ENCODE peak calls at places on chromosome 3, in nine cellular contexts. F, H, E, M, G, J, C, U and N are unnamed samples.

GRCh38 chr3:114624676-114625181 is 330.9 kb downstream of the TIGIT start:
- DNase-seq in F (no peak), H (peak; percentile 88), E (peak; percentile 44), M (peak; percentile 97), G (no peak), J (peak; percentile 99), C (peak; percentile 65), U (peak; percentile 99), N (no peak)

GRCh38 chr3:138408751-138409161 is 25.7 kb upstream of the ESYT3 start:
- DNase-seq in F (no peak), H (no peak), E (no peak), M (no peak), G (no peak), J (no peak), C (no peak), U (no peak), N (no peak)

GRCh38 chr3:112847692-112848091 is 1.0 kb upstream of the CD200R1L start:
- DNase-seq in F (no peak), H (no peak), E (no peak), M (no peak), G (no peak), J (no peak), C (no peak), U (no peak), N (no peak)

GRCh38 chr3:71243230-71243629 is 340.3 kb downstream of the FOXP1 start:
- DNase-seq in F (no peak), H (no peak), E (no peak), M (no peak), G (no peak), J (no peak), C (no peak), U (no peak), N (no peak)

GRCh38 chr3:194272221-194272620 is 78.9 kb downstream of the CPN2 start:
- DNase-seq in F (no peak), H (no peak), E (no peak), M (no peak), G (no peak), J (no peak), C (no peak), U (no peak), N (no peak)

GRCh38 chr3:53890726-53891499 is 746 bp downstream of the SELENOK start:
- DNase-seq in F (peak; percentile 28), H (no peak), E (no peak), M (no peak), G (no peak), J (no peak), C (no peak), U (peak; percentile 65), N (no peak)

GRCh38 chr3:182809523-182809922 is 16.2 kb downstream of the ATP11B start:
- DNase-seq in F (no peak), H (no peak), E (no peak), M (no peak), G (no peak), J (no peak), C (no peak), U (no peak), N (no peak)

GRCh38 chr3:4829031-4829394 is 150.2 kb upstream of the BHLHE40 start:
- DNase-seq in F (no peak), H (no peak), E (no peak), M (no peak), G (no peak), J (no peak), C (no peak), U (peak; percentile 43), N (no peak)

GRCh38 chr3:169496402-169496801 is 167.1 kb downstream of the MECOM start:
- DNase-seq in F (no peak), H (no peak), E (no peak), M (no peak), G (no peak), J (no peak), C (no peak), U (no peak), N (no peak)

GRCh38 chr3:19216669-19217337 is 68.5 kb downstream of the KCNH8 start:
- DNase-seq in F (no peak), H (no peak), E (peak; percentile 71), M (peak; percentile 46), G (no peak), J (no peak), C (no peak), U (no peak), N (no peak)

GRCh38 chr3:14431556-14431927 is 29.1 kb downstream of the SLC6A6 start:
- DNase-seq in F (no peak), H (no peak), E (peak; percentile 27), M (no peak), G (peak; percentile 45), J (no peak), C (no peak), U (no peak), N (no peak)

GRCh38 chr3:44568561-44568960 is 13.6 kb downstream of the ZKSCAN7 start:
- DNase-seq in F (no peak), H (no peak), E (no peak), M (no peak), G (no peak), J (peak; percentile 17), C (no peak), U (peak; percentile 66), N (no peak)

GRCh38 chr3:125003369-125003853 is 52.4 kb downstream of the HEG1 start:
- DNase-seq in F (no peak), H (peak; percentile 41), E (no peak), M (no peak), G (no peak), J (peak; percentile 62), C (no peak), U (peak; percentile 67), N (no peak)

GRCh38 chr3:53921296-53921695 is 29.6 kb upstream of the SELENOK start:
- DNase-seq in F (no peak), H (no peak), E (no peak), M (no peak), G (no peak), J (peak; percentile 7), C (no peak), U (peak; percentile 6), N (no peak)

GRCh38 chr3:87873136-87873535 is 185.7 kb downstream of the CGGBP1 start:
- DNase-seq in F (no peak), H (no peak), E (no peak), M (no peak), G (no peak), J (no peak), C (no peak), U (no peak), N (no peak)

GRCh38 chr3:20924646-20925395 is 738.8 kb upstream of the SGO1 start:
- DNase-seq in F (no peak), H (no peak), E (no peak), M (no peak), G (no peak), J (no peak), C (no peak), U (no peak), N (no peak)

GRCh38 chr3:54698059-54698458 is 229.8 kb downstream of the LRTM1 start:
- DNase-seq in F (no peak), H (no peak), E (no peak), M (no peak), G (no peak), J (no peak), C (no peak), U (no peak), N (no peak)

GRCh38 chr3:5899040-5899439 is 711.5 kb downstream of the EDEM1 start:
- DNase-seq in F (no peak), H (no peak), E (no peak), M (no peak), G (no peak), J (no peak), C (no peak), U (no peak), N (no peak)

GRCh38 chr3:136893848-136894443 is 31.9 kb downstream of the NCK1 start:
- DNase-seq in F (no peak), H (peak; percentile 65), E (no peak), M (no peak), G (no peak), J (peak; percentile 39), C (peak; percentile 52), U (peak; percentile 96), N (no peak)

GRCh38 chr3:69290006-69290405 is 95.9 kb downstream of the FRMD4B start:
- DNase-seq in F (no peak), H (no peak), E (no peak), M (no peak), G (no peak), J (no peak), C (no peak), U (no peak), N (no peak)

DNA sequence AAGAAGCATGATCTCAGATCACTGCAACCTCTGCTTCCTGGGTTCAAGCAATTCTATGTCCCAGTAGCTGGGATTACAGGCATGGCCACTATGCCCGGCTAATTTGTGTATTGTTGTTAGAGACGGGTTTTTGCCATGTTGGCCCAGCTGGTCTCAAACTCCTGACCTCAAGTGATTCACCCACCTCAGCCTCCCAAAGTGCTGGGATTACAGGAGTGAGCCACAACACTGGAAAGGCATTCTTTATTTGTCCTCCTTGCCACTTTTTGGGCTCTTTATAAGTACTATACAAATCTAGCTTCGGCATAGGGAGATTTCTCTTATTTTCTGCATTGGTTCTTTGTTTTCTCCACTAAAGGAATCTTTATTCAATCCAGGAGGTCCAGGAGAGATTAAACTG is 18.6 kb downstream of the CMTM8 start:
- DNase-seq in F (no peak), H (no peak), E (no peak), M (no peak), G (no peak), J (no peak), C (no peak), U (no peak), N (no peak)
- H3K4me3 ChIP-seq in F (no peak overlapping the region), H (no peak overlapping the region), E (no peak overlapping the region), M (no peak overlapping the region), G (no peak overlapping the region), J (no peak overlapping the region), C (no peak overlapping the region), U (no peak overlapping the region), N (no peak overlapping the region)

GRCh38 chr3:126439346-126439967 is 36.2 kb downstream of the ZXDC start:
- DNase-seq in F (no peak), H (no peak), E (no peak), M (no peak), G (no peak), J (no peak), C (no peak), U (no peak), N (no peak)
- H3K36me3 ChIP-seq in F (no peaks in the 10 kb centered on the region), H (peaks cover 2% of the 10 kb centered on the region), E (peaks cover 51% of the 10 kb centered on the region), M (no peaks in the 10 kb centered on the region), G (peaks cover 7% of the 10 kb centered on the region), J (no peaks in the 10 kb centered on the region), C (no peaks in the 10 kb centered on the region), U (peaks cover 53% of the 10 kb centered on the region), N (peaks cover 25% of the 10 kb centered on the region)

GRCh38 chr3:48596157-48596556 is 1.0 kb upstream of the COL7A1 start:
- DNase-seq in F (no peak), H (no peak), E (peak; percentile 38), M (no peak), G (no peak), J (no peak), C (no peak), U (no peak), N (no peak)
- H3K27ac ChIP-seq in F (no peak overlapping the region), H (peak overlapping the region; percentile 95), E (no peak overlapping the region), M (no peak overlapping the region), G (peak overlapping the region; percentile 39), J (peak overlapping the region; percentile 74), C (peak overlapping the region; percentile 54), U (peak overlapping the region; percentile 91), N (peak overlapping the region; percentile 88)

DNA sequence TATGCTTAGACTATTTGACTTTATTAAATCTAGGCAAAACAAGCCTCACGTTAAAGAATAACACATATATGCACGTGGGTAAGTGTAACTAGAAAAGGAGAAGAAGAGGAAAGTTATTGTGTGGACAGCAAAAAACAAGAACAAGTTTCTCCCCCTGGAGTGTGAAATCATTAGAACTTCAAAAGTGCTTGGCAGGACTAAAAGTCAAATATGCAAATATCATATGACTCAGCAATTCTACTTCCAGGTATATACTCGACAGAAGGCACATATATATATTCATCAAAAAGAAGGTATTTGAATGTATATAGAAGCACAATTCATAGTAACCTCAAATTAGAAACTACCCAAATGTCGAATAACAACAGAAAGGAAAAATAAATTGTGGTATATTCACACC is 68.9 kb upstream of the STXBP5L start:
- DNase-seq in F (no peak), H (no peak), E (no peak), M (no peak), G (no peak), J (no peak), C (no peak), U (no peak), N (no peak)
- H3K4me3 ChIP-seq in F (no peak overlapping the region), H (no peak overlapping the region), E (no peak overlapping the region), M (no peak overlapping the region), G (no peak overlapping the region), J (no peak overlapping the region), C (no peak overlapping the region), U (no peak overlapping the region), N (no peak overlapping the region)